ENCODE peak calls at places on chromosomes 12 and 14, in six cellular contexts. One of them, this sample, is unnamed.

GRCh38 chr12:95205685-95206084 is 11.6 kb downstream of the FGD6 start:
- DNase-seq in GM06990: no peak
- DNase-seq in sciatic nerve: no peak
- DNase-seq in HCEC 1CT: peak; percentile 86
- DNase-seq in endodermal cell: peak; percentile 84
- DNase-seq in HEK293T: no peak
- DNase-seq in this sample: no peak

GRCh38 chr12:100794441-100795192 is at the start of gene ANO4:
- DNase-seq in GM06990: no peak
- DNase-seq in HCEC 1CT: no peak
- DNase-seq in endodermal cell: peak; percentile 68
- DNase-seq in HEK293T: peak; percentile 15
- DNase-seq in sciatic nerve: no peak
- DNase-seq in this sample: no peak

GRCh38 chr12:67354966-67355365 is 85.8 kb downstream of the CAND1 start:
- DNase-seq in GM06990: no peak
- DNase-seq in HCEC 1CT: no peak
- DNase-seq in HEK293T: no peak
- DNase-seq in endodermal cell: no peak
- DNase-seq in sciatic nerve: no peak
- DNase-seq in this sample: no peak

GRCh38 chr12:124992874-124993567 is 424 bp upstream of the BRI3BP start:
- DNase-seq in HCEC 1CT: peak; percentile 9
- DNase-seq in endodermal cell: peak; percentile 98
- DNase-seq in HEK293T: peak; percentile 75
- DNase-seq in GM06990: peak; percentile 69
- DNase-seq in sciatic nerve: no peak
- DNase-seq in this sample: peak; percentile 86

GRCh38 chr12:123512838-123513665 is 20.5 kb downstream of the RILPL1 start:
- DNase-seq in HCEC 1CT: no peak
- DNase-seq in sciatic nerve: no peak
- DNase-seq in GM06990: no peak
- DNase-seq in endodermal cell: no peak
- DNase-seq in HEK293T: no peak
- DNase-seq in this sample: no peak

GRCh38 chr14:98984719-98985041 is 287.3 kb downstream of the BCL11B start:
- DNase-seq in sciatic nerve: no peak
- DNase-seq in endodermal cell: peak; percentile 44
- DNase-seq in GM06990: no peak
- DNase-seq in HCEC 1CT: no peak
- DNase-seq in HEK293T: no peak
- DNase-seq in this sample: no peak

GRCh38 chr14:72305555-72305954 is 373.3 kb downstream of the RGS6 start:
- DNase-seq in HEK293T: no peak
- DNase-seq in HCEC 1CT: no peak
- DNase-seq in endodermal cell: no peak
- DNase-seq in sciatic nerve: no peak
- DNase-seq in GM06990: no peak
- DNase-seq in this sample: no peak

GRCh38 chr12:57616383-57617101 is 5.3 kb downstream of the ARHGEF25 start:
- DNase-seq in sciatic nerve: no peak
- DNase-seq in GM06990: no peak
- DNase-seq in endodermal cell: no peak
- DNase-seq in HEK293T: no peak
- DNase-seq in HCEC 1CT: no peak
- DNase-seq in this sample: no peak

GRCh38 chr12:19008102-19008501 is 121.4 kb upstream of the PLEKHA5 start:
- DNase-seq in endodermal cell: no peak
- DNase-seq in HCEC 1CT: no peak
- DNase-seq in sciatic nerve: no peak
- DNase-seq in HEK293T: no peak
- DNase-seq in GM06990: no peak
- DNase-seq in this sample: no peak

GRCh38 chr12:2057041-2057792 is 4.4 kb downstream of the CACNA1C start:
- DNase-seq in GM06990: no peak
- DNase-seq in HEK293T: peak; percentile 68
- DNase-seq in HCEC 1CT: peak; percentile 28
- DNase-seq in endodermal cell: peak; percentile 99
- DNase-seq in sciatic nerve: peak; percentile 74
- DNase-seq in this sample: peak; percentile 34

GRCh38 chr14:66698503-66698902 is 190.6 kb downstream of the GPHN start:
- DNase-seq in GM06990: no peak
- DNase-seq in sciatic nerve: no peak
- DNase-seq in HCEC 1CT: no peak
- DNase-seq in HEK293T: no peak
- DNase-seq in endodermal cell: no peak
- DNase-seq in this sample: no peak

GRCh38 chr12:79083181-79083580 is 218.6 kb downstream of the SYT1 start:
- DNase-seq in endodermal cell: no peak
- DNase-seq in GM06990: no peak
- DNase-seq in HCEC 1CT: no peak
- DNase-seq in HEK293T: no peak
- DNase-seq in sciatic nerve: no peak
- DNase-seq in this sample: no peak

GRCh38 chr14:30894923-30895515 is 20.7 kb downstream of the COCH start:
- DNase-seq in GM06990: no peak
- DNase-seq in HCEC 1CT: no peak
- DNase-seq in sciatic nerve: no peak
- DNase-seq in endodermal cell: no peak
- DNase-seq in HEK293T: no peak
- DNase-seq in this sample: no peak

GRCh38 chr12:112107728-112108447 is 695 bp downstream of the NAA25 start:
- DNase-seq in GM06990: no peak
- DNase-seq in endodermal cell: peak; percentile 77
- DNase-seq in sciatic nerve: no peak
- DNase-seq in HEK293T: peak; percentile 39
- DNase-seq in HCEC 1CT: no peak
- DNase-seq in this sample: peak; percentile 72

GRCh38 chr14:106652494-106652893 is 1126.1 kb downstream of the TMEM121 start:
- DNase-seq in GM06990: peak; percentile 21
- DNase-seq in sciatic nerve: no peak
- DNase-seq in HEK293T: no peak
- DNase-seq in HCEC 1CT: no peak
- DNase-seq in endodermal cell: no peak
- DNase-seq in this sample: no peak

GRCh38 chr14:53501361-53502320 is 348.5 kb upstream of the DDHD1 start:
- DNase-seq in GM06990: no peak
- DNase-seq in sciatic nerve: no peak
- DNase-seq in endodermal cell: no peak
- DNase-seq in HEK293T: no peak
- DNase-seq in HCEC 1CT: peak; percentile 75
- DNase-seq in this sample: no peak

GRCh38 chr12:69404851-69405365 is 45.4 kb downstream of the YEATS4 start:
- DNase-seq in sciatic nerve: no peak
- DNase-seq in endodermal cell: no peak
- DNase-seq in HCEC 1CT: no peak
- DNase-seq in HEK293T: no peak
- DNase-seq in GM06990: no peak
- DNase-seq in this sample: no peak

GRCh38 chr14:65279958-65280357 is 132.6 kb upstream of the FUT8 start:
- DNase-seq in endodermal cell: no peak
- DNase-seq in sciatic nerve: no peak
- DNase-seq in HCEC 1CT: no peak
- DNase-seq in HEK293T: no peak
- DNase-seq in GM06990: no peak
- DNase-seq in this sample: no peak

GRCh38 chr14:48936352-48936751 is 649.8 kb downstream of the RPS29 start:
- DNase-seq in HCEC 1CT: no peak
- DNase-seq in sciatic nerve: no peak
- DNase-seq in GM06990: no peak
- DNase-seq in HEK293T: no peak
- DNase-seq in endodermal cell: no peak
- DNase-seq in this sample: no peak